ENCODE peak calls at places on chromosomes 7 and 10, in six cellular contexts. One of them, this sample, is unnamed.

GRCh38 chr10:124510536-124511158 is 49.0 kb downstream of the LHPP start:
- DNase-seq in AG04450: no peak
- DNase-seq in germinal center: no peak
- DNase-seq in left ventricle myocardium inferior: no peak
- DNase-seq in GM23338: no peak
- DNase-seq in GM12892: no peak
- DNase-seq in this sample: no peak

GRCh38 chr7:2997014-2997413 is 46.7 kb downstream of the CARD11 start:
- DNase-seq in AG04450: no peak
- DNase-seq in germinal center: no peak
- DNase-seq in left ventricle myocardium inferior: no peak
- DNase-seq in GM23338: no peak
- DNase-seq in GM12892: no peak
- DNase-seq in this sample: no peak

GRCh38 chr7:99579956-99580777 is 17.9 kb upstream of the TMEM225B start:
- DNase-seq in AG04450: no peak
- DNase-seq in germinal center: no peak
- DNase-seq in left ventricle myocardium inferior: peak
- DNase-seq in GM23338: peak
- DNase-seq in GM12892: no peak
- DNase-seq in this sample: peak

GRCh38 chr7:67588631-67589030 is 592.0 kb downstream of the TYW1 start:
- DNase-seq in AG04450: no peak
- DNase-seq in germinal center: no peak
- DNase-seq in left ventricle myocardium inferior: no peak
- DNase-seq in GM23338: no peak
- DNase-seq in GM12892: no peak
- DNase-seq in this sample: no peak

GRCh38 chr7:111765936-111766643 is 203.8 kb upstream of the IMMP2L start:
- DNase-seq in AG04450: no peak
- DNase-seq in germinal center: no peak
- DNase-seq in left ventricle myocardium inferior: no peak
- DNase-seq in GM23338: no peak
- DNase-seq in GM12892: no peak
- DNase-seq in this sample: no peak

GRCh38 chr7:4255336-4255735 is 426.8 kb upstream of the FOXK1 start:
- DNase-seq in AG04450: no peak
- DNase-seq in germinal center: no peak
- DNase-seq in left ventricle myocardium inferior: no peak
- DNase-seq in GM23338: no peak
- DNase-seq in GM12892: no peak
- DNase-seq in this sample: no peak

GRCh38 chr7:24922099-24922773 is 57.7 kb downstream of the OSBPL3 start:
- DNase-seq in AG04450: no peak
- DNase-seq in germinal center: no peak
- DNase-seq in left ventricle myocardium inferior: no peak
- DNase-seq in GM23338: no peak
- DNase-seq in GM12892: no peak
- DNase-seq in this sample: no peak

GRCh38 chr7:9645756-9646155 is 1212.3 kb downstream of the NXPH1 start:
- DNase-seq in AG04450: no peak
- DNase-seq in germinal center: no peak
- DNase-seq in left ventricle myocardium inferior: no peak
- DNase-seq in GM23338: no peak
- DNase-seq in GM12892: no peak
- DNase-seq in this sample: no peak

GRCh38 chr7:157808042-157808441 is 471.2 kb downstream of the DNAJB6 start:
- DNase-seq in AG04450: no peak
- DNase-seq in germinal center: no peak
- DNase-seq in left ventricle myocardium inferior: no peak
- DNase-seq in GM23338: no peak
- DNase-seq in GM12892: no peak
- DNase-seq in this sample: no peak

GRCh38 chr7:50666124-50666496 is 100.9 kb upstream of the DDC start:
- DNase-seq in AG04450: no peak
- DNase-seq in germinal center: no peak
- DNase-seq in left ventricle myocardium inferior: no peak
- DNase-seq in GM23338: no peak
- DNase-seq in GM12892: no peak
- DNase-seq in this sample: no peak

GRCh38 chr7:80107278-80107677 is 27.4 kb upstream of the GNAI1 start:
- DNase-seq in AG04450: no peak
- DNase-seq in germinal center: no peak
- DNase-seq in left ventricle myocardium inferior: no peak
- DNase-seq in GM23338: no peak
- DNase-seq in GM12892: no peak
- DNase-seq in this sample: no peak

GRCh38 chr7:3260425-3260762 is 40.7 kb upstream of the SDK1 start:
- DNase-seq in AG04450: no peak
- DNase-seq in germinal center: no peak
- DNase-seq in left ventricle myocardium inferior: no peak
- DNase-seq in GM23338: no peak
- DNase-seq in GM12892: no peak
- DNase-seq in this sample: no peak

GRCh38 chr10:60041489-60042133 is 135.3 kb upstream of the CCDC6 start:
- DNase-seq in AG04450: no peak
- DNase-seq in germinal center: no peak
- DNase-seq in left ventricle myocardium inferior: no peak
- DNase-seq in GM23338: no peak
- DNase-seq in GM12892: no peak
- DNase-seq in this sample: no peak

GRCh38 chr7:126570845-126571244 is 681.9 kb downstream of the GRM8 start:
- DNase-seq in AG04450: no peak
- DNase-seq in germinal center: no peak
- DNase-seq in left ventricle myocardium inferior: no peak
- DNase-seq in GM23338: no peak
- DNase-seq in GM12892: no peak
- DNase-seq in this sample: no peak

GRCh38 chr10:73734028-73734720 is 10.0 kb upstream of the SEC24C start:
- DNase-seq in AG04450: no peak
- DNase-seq in germinal center: no peak
- DNase-seq in left ventricle myocardium inferior: no peak
- DNase-seq in GM23338: peak
- DNase-seq in GM12892: no peak
- DNase-seq in this sample: no peak

GRCh38 chr10:35784751-35785150 is 142.7 kb upstream of the FZD8 start:
- DNase-seq in AG04450: no peak
- DNase-seq in germinal center: no peak
- DNase-seq in left ventricle myocardium inferior: no peak
- DNase-seq in GM23338: no peak
- DNase-seq in GM12892: no peak
- DNase-seq in this sample: no peak

GRCh38 chr7:27727058-27727457 is 12.9 kb upstream of the TAX1BP1 start:
- DNase-seq in AG04450: no peak
- DNase-seq in germinal center: no peak
- DNase-seq in left ventricle myocardium inferior: no peak
- DNase-seq in GM23338: no peak
- DNase-seq in GM12892: no peak
- DNase-seq in this sample: no peak

GRCh38 chr10:20443094-20443493 is 454.0 kb downstream of the NEBL start:
- DNase-seq in AG04450: no peak
- DNase-seq in germinal center: no peak
- DNase-seq in left ventricle myocardium inferior: no peak
- DNase-seq in GM23338: peak
- DNase-seq in GM12892: no peak
- DNase-seq in this sample: no peak

GRCh38 chr10:126905776-126906703 is 812 bp downstream of the DOCK1 start:
- DNase-seq in AG04450: no peak
- DNase-seq in germinal center: no peak
- DNase-seq in left ventricle myocardium inferior: peak
- DNase-seq in GM23338: peak
- DNase-seq in GM12892: no peak
- DNase-seq in this sample: peak

GRCh38 chr10:104349623-104350142 is 4.0 kb upstream of the CFAP58 start:
- DNase-seq in AG04450: no peak
- DNase-seq in germinal center: peak
- DNase-seq in left ventricle myocardium inferior: no peak
- DNase-seq in GM23338: peak
- DNase-seq in GM12892: no peak
- DNase-seq in this sample: no peak

GRCh38 chr10:72740526-72740925 is 48.6 kb downstream of the MCU start:
- DNase-seq in AG04450: no peak
- DNase-seq in germinal center: no peak
- DNase-seq in left ventricle myocardium inferior: peak
- DNase-seq in GM23338: no peak
- DNase-seq in GM12892: no peak
- DNase-seq in this sample: no peak

GRCh38 chr7:27808626-27809025 is 68.7 kb downstream of the TAX1BP1 start:
- DNase-seq in AG04450: peak
- DNase-seq in germinal center: no peak
- DNase-seq in left ventricle myocardium inferior: no peak
- DNase-seq in GM23338: no peak
- DNase-seq in GM12892: no peak
- DNase-seq in this sample: no peak

GRCh38 chr10:106557951-106558733 is 606.4 kb downstream of the SORCS1 start:
- DNase-seq in AG04450: no peak
- DNase-seq in germinal center: no peak
- DNase-seq in left ventricle myocardium inferior: no peak
- DNase-seq in GM23338: no peak
- DNase-seq in GM12892: no peak
- DNase-seq in this sample: no peak

GRCh38 chr10:124007102-124007772 is 86.2 kb downstream of the CHST15 start:
- DNase-seq in AG04450: no peak
- DNase-seq in germinal center: no peak
- DNase-seq in left ventricle myocardium inferior: no peak
- DNase-seq in GM23338: no peak
- DNase-seq in GM12892: no peak
- DNase-seq in this sample: no peak

GRCh38 chr10:8296742-8297101 is 242.2 kb downstream of the GATA3 start:
- DNase-seq in AG04450: no peak
- DNase-seq in germinal center: no peak
- DNase-seq in left ventricle myocardium inferior: no peak
- DNase-seq in GM23338: no peak
- DNase-seq in GM12892: no peak
- DNase-seq in this sample: no peak

GRCh38 chr7:8206950-8207349 is 55.0 kb downstream of the ICA1 start:
- DNase-seq in AG04450: no peak
- DNase-seq in germinal center: no peak
- DNase-seq in left ventricle myocardium inferior: no peak
- DNase-seq in GM23338: peak
- DNase-seq in GM12892: no peak
- DNase-seq in this sample: no peak

GRCh38 chr7:96299496-96299895 is 22.4 kb downstream of the SLC25A13 start:
- DNase-seq in AG04450: no peak
- DNase-seq in germinal center: no peak
- DNase-seq in left ventricle myocardium inferior: no peak
- DNase-seq in GM23338: no peak
- DNase-seq in GM12892: no peak
- DNase-seq in this sample: no peak

GRCh38 chr7:17408245-17408903 is 109.9 kb downstream of the AHR start:
- DNase-seq in AG04450: peak
- DNase-seq in germinal center: no peak
- DNase-seq in left ventricle myocardium inferior: no peak
- DNase-seq in GM23338: no peak
- DNase-seq in GM12892: no peak
- DNase-seq in this sample: no peak

This sample was measured in endothelial cell.